ENCODE peak calls at places on chromosomes 5 and 9, in nine cellular contexts. I is stimulated activated naive CD4-positive, alpha-beta T cell; Q is A172; R is activated CD4-positive, CD25-positive, alpha-beta regulatory T cell treated with anti-CD3 and anti-CD28 coated beads, Interleukin-2, amount 50 U/mL, for 72 hours; C is GOT3; F is MCF 10A; E is stimulated activated CD4-positive, alpha-beta T cell treated with anti-CD3 and anti-CD28 coated beads, TNF-alpha, amount 100 ng/mL, for 24 hours; D is mucosa of gallbladder; A is Calu3. U is an unnamed sample.
A peak's percentile ranks its signal among the peaks of the same experiment; 100 is the strongest.

GRCh38 chr5:83488271-83488670 is 16.7 kb downstream of the VCAN start:
- DNase-seq in I (no peak), Q (no peak), R (no peak), C (no peak), F (no peak), E (no peak), D (no peak), A (no peak), U (no peak)

GRCh38 chr5:13648822-13649221 is 295.7 kb downstream of the DNAH5 start:
- DNase-seq in I (no peak), Q (no peak), R (no peak), C (no peak), F (peak; percentile 20), E (no peak), D (no peak), A (no peak), U (peak; percentile 8)

GRCh38 chr5:65483474-65484346 is 2.0 kb upstream of the ADAMTS6 start:
- DNase-seq in I (peak; percentile 42), Q (peak; percentile 75), R (no peak), C (no peak), F (peak; percentile 72), E (no peak), D (no peak), A (no peak), U (peak; percentile 91)

GRCh38 chr5:158234323-158235158 is 375.6 kb upstream of the CLINT1 start:
- DNase-seq in I (no peak), Q (peak; percentile 54), R (no peak), C (peak; percentile 22), F (peak; percentile 49), E (no peak), D (no peak), A (no peak), U (no peak)

GRCh38 chr5:134161712-134162395 is 14.9 kb downstream of the SKP1 start:
- DNase-seq in I (no peak), Q (no peak), R (no peak), C (no peak), F (no peak), E (no peak), D (no peak), A (no peak), U (no peak)

GRCh38 chr9:81455826-81456225 is 233.5 kb downstream of the TLE1 start:
- DNase-seq in I (no peak), Q (no peak), R (no peak), C (no peak), F (no peak), E (no peak), D (no peak), A (no peak), U (no peak)

GRCh38 chr9:100466828-100467220 is 6.1 kb upstream of the TMEFF1 start:
- DNase-seq in I (no peak), Q (no peak), R (no peak), C (no peak), F (no peak), E (no peak), D (no peak), A (no peak), U (no peak)

GRCh38 chr9:99072040-99072394 is 32.9 kb upstream of the TGFBR1 start:
- DNase-seq in I (no peak), Q (peak; percentile 58), R (no peak), C (no peak), F (no peak), E (no peak), D (no peak), A (no peak), U (no peak)

GRCh38 chr9:120306561-120306960 is 273.4 kb downstream of the CDK5RAP2 start:
- DNase-seq in I (no peak), Q (no peak), R (no peak), C (no peak), F (no peak), E (no peak), D (no peak), A (no peak), U (no peak)

GRCh38 chr5:128263357-128263756 is 179.8 kb downstream of the SLC12A2 start:
- DNase-seq in I (no peak), Q (no peak), R (no peak), C (no peak), F (no peak), E (no peak), D (no peak), A (no peak), U (no peak)

GRCh38 chr9:37915911-37916470 is 12.1 kb upstream of the SLC25A51 start:
- DNase-seq in I (no peak), Q (no peak), R (no peak), C (no peak), F (no peak), E (no peak), D (no peak), A (no peak), U (no peak)

GRCh38 chr5:150989695-150990094 is 30.7 kb upstream of the GPX3 start:
- DNase-seq in I (no peak), Q (no peak), R (no peak), C (no peak), F (peak; percentile 41), E (peak; percentile 14), D (no peak), A (no peak), U (peak; percentile 61)